ENCODE peak calls at places on chromosomes 11 and 22, in nine cellular contexts. O, C, Q, Y, N, D, K, J and R are unnamed samples.

GRCh38 chr11:130118636-130119387 is 40.8 kb upstream of the ST14 start:
- DNase-seq in O (no peak), C (no peak), Q (no peak), Y (no peak), N (no peak), D (no peak), K (peak; percentile 52), J (peak; percentile 83), R (no peak)

GRCh38 chr11:70281114-70281729 is 10.7 kb downstream of the PPFIA1 start:
- DNase-seq in O (no peak), C (no peak), Q (no peak), Y (no peak), N (peak; percentile 85), D (no peak), K (no peak), J (no peak), R (no peak)

GRCh38 chr22:19959043-19959586 is 17.5 kb upstream of the TXNRD2 start:
- DNase-seq in O (peak; percentile 99), C (peak; percentile 65), Q (peak; percentile 99), Y (peak; percentile 96), N (peak; percentile 77), D (peak; percentile 32), K (no peak), J (no peak), R (no peak)

GRCh38 chr11:109795234-109795633 is 298.0 kb upstream of the ZC3H12C start:
- DNase-seq in O (no peak), C (no peak), Q (no peak), Y (peak; percentile 5), N (peak; percentile 15), D (no peak), K (no peak), J (no peak), R (no peak)

GRCh38 chr22:43819691-43820670 is 7.9 kb upstream of the EFCAB6 start:
- DNase-seq in O (no peak), C (no peak), Q (no peak), Y (no peak), N (no peak), D (no peak), K (no peak), J (no peak), R (no peak)

GRCh38 chr11:134578807-134579708 is 167.0 kb upstream of the B3GAT1 start:
- DNase-seq in O (peak; percentile 41), C (peak; percentile 18), Q (no peak), Y (no peak), N (no peak), D (peak; percentile 64), K (no peak), J (no peak), R (no peak)

GRCh38 chr11:40274017-40274416 is 1185.4 kb downstream of the LRRC4C start:
- DNase-seq in O (no peak), C (no peak), Q (no peak), Y (no peak), N (no peak), D (no peak), K (no peak), J (no peak), R (peak; percentile 2)

GRCh38 chr11:34182425-34182824 is 77.0 kb downstream of the NAT10 start:
- DNase-seq in O (no peak), C (no peak), Q (no peak), Y (no peak), N (no peak), D (no peak), K (no peak), J (no peak), R (no peak)

GRCh38 chr22:20582171-20582511 is 74.7 kb downstream of the MED15 start:
- DNase-seq in O (no peak), C (no peak), Q (no peak), Y (no peak), N (no peak), D (no peak), K (no peak), J (no peak), R (no peak)

GRCh38 chr11:57566035-57566504 is 1.4 kb downstream of the UBE2L6 start:
- DNase-seq in O (no peak), C (no peak), Q (no peak), Y (peak; percentile 59), N (peak; percentile 73), D (no peak), K (peak; percentile 76), J (peak; percentile 54), R (peak; percentile 41)

GRCh38 chr11:2039198-2039759 is 41.6 kb upstream of the H19 start:
- DNase-seq in O (no peak), C (no peak), Q (no peak), Y (no peak), N (no peak), D (no peak), K (no peak), J (no peak), R (no peak)

GRCh38 chr11:1682225-1682901 is 14.6 kb upstream of the KRTAP5-6 start:
- DNase-seq in O (no peak), C (no peak), Q (no peak), Y (peak; percentile 8), N (no peak), D (no peak), K (no peak), J (no peak), R (peak; percentile 40)

GRCh38 chr11:76768091-76769047 is 14.8 kb upstream of the TSKU start:
- DNase-seq in O (no peak), C (no peak), Q (no peak), Y (no peak), N (peak; percentile 36), D (no peak), K (peak; percentile 72), J (no peak), R (no peak)

GRCh38 chr11:12007230-12007593 is 1.2 kb downstream of the DKK3 start:
- DNase-seq in O (peak; percentile 17), C (no peak), Q (peak; percentile 12), Y (no peak), N (no peak), D (no peak), K (no peak), J (no peak), R (no peak)

GRCh38 chr11:12009617-12010321 is 1.3 kb upstream of the DKK3 start:
- DNase-seq in O (peak; percentile 56), C (no peak), Q (no peak), Y (peak; percentile 29), N (no peak), D (no peak), K (no peak), J (no peak), R (no peak)

GRCh38 chr11:12007769-12008737 is at the start of gene DKK3:
- DNase-seq in O (peak; percentile 70), C (no peak), Q (peak; percentile 82), Y (peak; percentile 34), N (peak; percentile 47), D (peak; percentile 86), K (no peak), J (no peak), R (no peak)

GRCh38 chr11:12006552-12007229 is 1.7 kb downstream of the DKK3 start:
- DNase-seq in O (no peak), C (no peak), Q (no peak), Y (no peak), N (no peak), D (no peak), K (no peak), J (no peak), R (no peak)

GRCh38 chr11:12008790-12009616 is 577 bp upstream of the DKK3 start:
- DNase-seq in O (peak; percentile 88), C (no peak), Q (peak; percentile 89), Y (peak; percentile 77), N (peak; percentile 28), D (peak; percentile 99), K (no peak), J (no peak), R (no peak)
- TF ChIP-seq EZH2phosphoT487 in O (no peak), C (no peak), Q (no peak), Y (no peak), N (no peak), D (no peak), K (no peak), J (no peak), R (no peak)

GRCh38 chr11:12118940-12119339 is 8.6 kb downstream of the MICAL2 start:
- DNase-seq in O (peak; percentile 21), C (no peak), Q (no peak), Y (no peak), N (no peak), D (no peak), K (no peak), J (no peak), R (no peak)
- H2AFZ ChIP-seq in O (peak overlapping the region; percentile 43), C (no peak overlapping the region), Q (no peak overlapping the region), Y (no peak overlapping the region), N (no peak overlapping the region), D (no peak overlapping the region), K (no peak overlapping the region), J (no peak overlapping the region), R (no peak overlapping the region)

GRCh38 chr22:49850021-49850911 is 3.4 kb upstream of the ZBED4 start:
- DNase-seq in O (no peak), C (no peak), Q (no peak), Y (no peak), N (no peak), D (no peak), K (no peak), J (no peak), R (no peak)

GRCh38 chr22:49850959-49851815 is 2.5 kb upstream of the ZBED4 start:
- DNase-seq in O (no peak), C (no peak), Q (no peak), Y (no peak), N (no peak), D (no peak), K (no peak), J (no peak), R (no peak)

GRCh38 chr22:49849161-49850020 is 4.3 kb upstream of the ZBED4 start:
- DNase-seq in O (no peak), C (no peak), Q (no peak), Y (no peak), N (no peak), D (peak; percentile 54), K (no peak), J (no peak), R (no peak)

GRCh38 chr22:49847751-49848689 is 5.6 kb upstream of the ZBED4 start:
- DNase-seq in O (peak; percentile 58), C (no peak), Q (peak; percentile 28), Y (no peak), N (peak; percentile 36), D (peak; percentile 75), K (no peak), J (no peak), R (no peak)

DNA sequence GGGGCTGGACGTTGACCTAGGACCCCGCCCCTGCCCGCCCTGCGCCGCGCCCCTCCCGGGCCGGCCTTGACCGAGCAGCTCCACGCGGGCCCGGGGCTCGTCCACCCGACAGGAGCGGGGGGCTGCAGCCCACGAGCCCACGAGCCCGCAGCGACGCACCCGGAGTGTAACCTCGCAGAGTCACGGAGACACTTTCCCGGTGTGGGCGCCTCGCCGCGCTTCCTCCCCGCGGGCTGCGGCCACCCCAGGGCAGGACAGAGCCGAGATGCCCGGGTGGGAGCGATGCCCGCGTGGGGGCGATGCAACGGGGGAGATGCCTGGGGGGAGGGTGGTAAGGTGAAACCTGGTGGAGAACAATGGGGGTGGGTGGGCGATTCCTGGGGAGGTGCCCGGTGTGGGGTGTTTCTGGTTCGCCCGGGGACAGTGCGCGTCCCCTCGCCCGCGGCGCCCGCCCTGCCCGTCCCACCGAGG is 4.9 kb upstream of the ZBED4 start:
- DNase-seq in O (no peak), C (no peak), Q (no peak), Y (no peak), N (no peak), D (peak; percentile 62), K (no peak), J (no peak), R (no peak)
- TF ChIP-seq EZH2phosphoT487 in O (no peak), C (no peak), Q (peak; percentile 88), Y (peak; percentile 33), N (no peak), D (no peak), K (no peak), J (no peak), R (no peak)

GRCh38 chr22:42268852-42269406 is 1.5 kb downstream of the TCF20 start:
- DNase-seq in O (no peak), C (no peak), Q (no peak), Y (no peak), N (peak; percentile 30), D (peak; percentile 33), K (no peak), J (no peak), R (no peak)
- H2AFZ ChIP-seq in O (no peak overlapping the region), C (no peak overlapping the region), Q (no peak overlapping the region), Y (peak overlapping the region; percentile 16), N (peak overlapping the region; percentile 79), D (no peak overlapping the region), K (no peak overlapping the region), J (no peak overlapping the region), R (peak overlapping the region; percentile 71)